ENCODE peak calls at places on chromosomes 5 and 9, in seven cellular contexts. One of them, this sample, is unnamed. For H3K27me3, the result is how much of the 10 kb centered on the place peaks cover.

GRCh38 chr5:170011751-170012150 is 31.5 kb upstream of the INSYN2B start:
- DNase-seq in IMR-90: no peak
- DNase-seq in kidney epithelial cell: no peak
- DNase-seq in cardiac muscle cell: no peak
- DNase-seq in left ventricle myocardium inferior: no peak
- DNase-seq in HCT116: no peak
- DNase-seq in ovary: no peak
- DNase-seq in this sample: no peak

GRCh38 chr9:24498632-24499031 is 47.1 kb downstream of the IZUMO3 start:
- DNase-seq in IMR-90: no peak
- DNase-seq in kidney epithelial cell: no peak
- DNase-seq in cardiac muscle cell: no peak
- DNase-seq in left ventricle myocardium inferior: no peak
- DNase-seq in HCT116: no peak
- DNase-seq in ovary: no peak
- DNase-seq in this sample: no peak

GRCh38 chr9:121718063-121718462 is 66.6 kb downstream of the DAB2IP start:
- DNase-seq in IMR-90: peak
- DNase-seq in kidney epithelial cell: no peak
- DNase-seq in cardiac muscle cell: peak
- DNase-seq in left ventricle myocardium inferior: peak
- DNase-seq in HCT116: no peak
- DNase-seq in ovary: peak
- DNase-seq in this sample: no peak

GRCh38 chr5:111530298-111530740 is 18.0 kb upstream of the STARD4 start:
- DNase-seq in IMR-90: peak
- DNase-seq in kidney epithelial cell: peak
- DNase-seq in cardiac muscle cell: no peak
- DNase-seq in left ventricle myocardium inferior: peak
- DNase-seq in HCT116: peak
- DNase-seq in ovary: no peak
- DNase-seq in this sample: peak

GRCh38 chr9:2267171-2267740 is 252.1 kb downstream of the SMARCA2 start:
- DNase-seq in IMR-90: no peak
- DNase-seq in kidney epithelial cell: no peak
- DNase-seq in cardiac muscle cell: peak
- DNase-seq in left ventricle myocardium inferior: peak
- DNase-seq in HCT116: no peak
- DNase-seq in ovary: peak
- DNase-seq in this sample: no peak

GRCh38 chr9:105932276-105932675 is 237.9 kb downstream of the TMEM38B start:
- DNase-seq in IMR-90: no peak
- DNase-seq in kidney epithelial cell: no peak
- DNase-seq in cardiac muscle cell: no peak
- DNase-seq in left ventricle myocardium inferior: no peak
- DNase-seq in HCT116: no peak
- DNase-seq in ovary: no peak
- DNase-seq in this sample: no peak

GRCh38 chr5:61578858-61579503 is 246.9 kb downstream of the ZSWIM6 start:
- DNase-seq in IMR-90: peak
- DNase-seq in kidney epithelial cell: no peak
- DNase-seq in cardiac muscle cell: no peak
- DNase-seq in left ventricle myocardium inferior: no peak
- DNase-seq in HCT116: no peak
- DNase-seq in ovary: no peak
- DNase-seq in this sample: no peak

GRCh38 chr5:108507631-108508030 is 125.7 kb upstream of the FBXL17 start:
- DNase-seq in IMR-90: no peak
- DNase-seq in kidney epithelial cell: no peak
- DNase-seq in cardiac muscle cell: no peak
- DNase-seq in left ventricle myocardium inferior: no peak
- DNase-seq in HCT116: no peak
- DNase-seq in ovary: no peak
- DNase-seq in this sample: no peak

DNA sequence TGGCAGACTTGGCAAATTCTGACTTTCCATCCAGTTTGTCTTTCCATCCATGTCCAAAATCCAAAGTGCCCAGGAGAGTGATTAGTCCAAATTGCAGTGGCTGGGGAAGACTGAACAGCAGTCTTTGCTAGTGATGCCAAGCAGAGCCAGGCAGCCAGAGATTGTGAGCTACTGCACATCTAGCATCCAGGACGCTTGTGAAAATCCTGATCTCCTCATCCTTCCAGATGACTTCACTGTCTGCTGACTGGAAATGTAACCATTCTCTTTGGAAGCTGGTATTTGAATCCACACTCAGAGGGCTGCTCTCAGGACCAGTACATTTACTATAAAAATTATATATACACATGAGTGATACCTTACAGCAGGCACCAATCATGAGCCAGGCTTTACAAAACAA is 49.6 kb downstream of the MACROH2A1 start:
- DNase-seq in IMR-90: no peak
- DNase-seq in kidney epithelial cell: no peak
- DNase-seq in cardiac muscle cell: no peak
- DNase-seq in left ventricle myocardium inferior: no peak
- DNase-seq in HCT116: no peak
- DNase-seq in ovary: no peak
- DNase-seq in this sample: no peak
- H3K27me3 ChIP-seq in IMR-90: under half
- H3K27me3 ChIP-seq in kidney epithelial cell: under half
- H3K27me3 ChIP-seq in cardiac muscle cell: under half
- H3K27me3 ChIP-seq in left ventricle myocardium inferior: under half
- H3K27me3 ChIP-seq in HCT116: under half
- H3K27me3 ChIP-seq in ovary: under half
- H3K27me3 ChIP-seq in this sample: under half

GRCh38 chr5:217860-218456 is at the start of the genes CCDC127 and SDHA:
- DNase-seq in IMR-90: peak
- DNase-seq in kidney epithelial cell: peak
- DNase-seq in cardiac muscle cell: peak
- DNase-seq in left ventricle myocardium inferior: peak
- DNase-seq in HCT116: peak
- DNase-seq in ovary: peak
- DNase-seq in this sample: peak
- TF ChIP-seq CTCF in IMR-90: peak
- TF ChIP-seq CTCF in kidney epithelial cell: peak
- TF ChIP-seq CTCF in cardiac muscle cell: peak
- TF ChIP-seq CTCF in left ventricle myocardium inferior: peak
- TF ChIP-seq CTCF in HCT116: peak
- TF ChIP-seq CTCF in ovary: no peak
- TF ChIP-seq CTCF in this sample: peak

DNA sequence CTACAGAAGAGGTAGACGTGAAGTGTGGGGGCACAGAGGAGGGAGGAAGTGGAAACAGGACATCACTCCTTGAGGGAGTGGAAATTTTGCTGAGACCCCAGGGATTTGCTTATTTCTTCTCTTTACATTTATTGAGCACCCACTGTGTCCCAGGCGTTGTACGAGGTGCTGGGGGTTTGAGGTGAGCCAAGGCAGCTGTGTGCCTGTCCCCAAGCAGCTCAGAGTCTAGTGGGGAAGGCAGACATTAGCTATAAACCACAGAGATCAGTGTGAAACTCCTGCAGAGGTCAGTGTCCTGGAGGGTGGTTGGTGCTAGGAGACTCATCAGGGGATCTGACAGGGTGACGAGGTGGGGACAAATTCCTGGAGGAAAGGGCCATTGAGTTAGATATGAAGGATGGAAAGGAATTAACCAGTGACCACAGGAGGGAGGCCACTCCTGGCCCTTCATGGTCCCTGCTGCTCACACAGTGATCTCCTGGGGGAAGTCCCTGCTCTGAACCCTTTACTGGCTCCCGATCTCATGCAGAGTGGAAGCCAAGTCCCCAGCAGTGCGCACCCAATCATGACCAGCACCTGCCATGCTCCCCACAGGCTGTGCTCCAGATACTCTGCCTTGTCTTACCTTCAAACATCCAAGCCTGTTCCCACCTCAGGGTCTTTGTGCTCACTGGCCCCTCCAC is 3.4 kb upstream of the CXCL14 start:
- DNase-seq in IMR-90: no peak
- DNase-seq in kidney epithelial cell: no peak
- DNase-seq in cardiac muscle cell: no peak
- DNase-seq in left ventricle myocardium inferior: no peak
- DNase-seq in HCT116: no peak
- DNase-seq in ovary: no peak
- DNase-seq in this sample: no peak
- H3K27me3 ChIP-seq in IMR-90: half or more
- H3K27me3 ChIP-seq in kidney epithelial cell: under half
- H3K27me3 ChIP-seq in cardiac muscle cell: under half
- H3K27me3 ChIP-seq in left ventricle myocardium inferior: half or more
- H3K27me3 ChIP-seq in HCT116: under half
- H3K27me3 ChIP-seq in ovary: under half
- H3K27me3 ChIP-seq in this sample: under half

DNA sequence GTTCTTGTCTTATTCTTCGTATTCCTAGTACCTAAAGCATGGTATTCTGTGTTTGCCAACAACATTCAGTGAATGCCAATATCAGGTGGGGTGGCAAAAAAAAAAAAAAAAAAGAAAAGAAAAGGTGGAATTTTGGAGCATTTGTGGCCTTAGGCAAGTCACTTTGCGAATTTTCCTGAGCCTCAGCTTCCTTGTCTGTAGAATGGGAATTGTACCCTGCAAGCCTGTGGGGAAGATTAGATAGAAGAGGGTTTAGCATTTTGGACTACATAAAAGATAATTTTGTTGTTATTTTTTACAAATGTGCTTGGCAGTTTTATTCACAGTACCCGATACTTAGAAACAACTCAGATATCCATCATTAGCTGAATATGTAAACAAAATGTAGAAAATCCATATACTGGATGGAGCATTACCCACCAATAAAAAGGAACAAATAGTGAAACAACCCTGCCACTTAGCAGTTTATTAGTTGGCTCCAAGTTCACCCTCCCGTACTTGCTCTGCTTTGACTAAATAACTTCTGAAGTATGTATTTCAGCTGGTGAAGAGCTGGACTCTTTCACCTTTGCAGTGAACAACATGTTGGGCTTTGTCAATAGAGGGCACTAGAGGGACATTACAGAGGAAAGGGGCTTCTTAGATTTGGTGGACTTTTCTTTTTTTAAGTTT is 13.6 kb downstream of the UBE2D2 start:
- DNase-seq in IMR-90: peak
- DNase-seq in kidney epithelial cell: no peak
- DNase-seq in cardiac muscle cell: peak
- DNase-seq in left ventricle myocardium inferior: no peak
- DNase-seq in HCT116: no peak
- DNase-seq in ovary: no peak
- DNase-seq in this sample: no peak
- TF ChIP-seq CTCF in IMR-90: peak
- TF ChIP-seq CTCF in kidney epithelial cell: peak
- TF ChIP-seq CTCF in cardiac muscle cell: peak
- TF ChIP-seq CTCF in left ventricle myocardium inferior: peak
- TF ChIP-seq CTCF in HCT116: peak
- TF ChIP-seq CTCF in ovary: no peak
- TF ChIP-seq CTCF in this sample: peak

DNA sequence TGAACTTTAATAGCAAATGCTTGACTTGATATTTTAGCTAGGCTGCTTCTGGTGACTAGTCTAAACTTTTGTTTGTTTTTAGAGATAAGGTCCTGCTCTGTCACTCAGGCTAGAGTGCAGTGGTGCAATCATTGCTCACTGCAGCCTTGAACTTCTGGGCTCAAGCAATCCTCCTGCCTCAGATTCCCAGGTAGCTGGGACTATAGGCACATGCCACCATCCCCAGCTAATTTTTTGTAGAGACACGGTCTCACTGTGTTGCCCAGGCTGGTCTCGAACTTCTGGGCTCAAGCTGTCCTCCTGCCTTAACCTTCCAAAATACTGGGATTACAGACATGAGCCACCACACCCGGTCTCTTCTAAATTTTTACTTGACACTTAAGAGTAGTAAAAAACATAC is 20.7 kb downstream of the CDC37L1 start:
- DNase-seq in IMR-90: peak
- DNase-seq in kidney epithelial cell: no peak
- DNase-seq in cardiac muscle cell: no peak
- DNase-seq in left ventricle myocardium inferior: no peak
- DNase-seq in HCT116: no peak
- DNase-seq in ovary: no peak
- DNase-seq in this sample: peak
- H3K27me3 ChIP-seq in IMR-90: under half
- H3K27me3 ChIP-seq in kidney epithelial cell: under half
- H3K27me3 ChIP-seq in cardiac muscle cell: under half
- H3K27me3 ChIP-seq in left ventricle myocardium inferior: under half
- H3K27me3 ChIP-seq in HCT116: under half
- H3K27me3 ChIP-seq in ovary: under half
- H3K27me3 ChIP-seq in this sample: under half

GRCh38 chr5:7686794-7687193 is 164.1 kb downstream of the CFAP90 start:
- DNase-seq in IMR-90: no peak
- DNase-seq in kidney epithelial cell: no peak
- DNase-seq in cardiac muscle cell: no peak
- DNase-seq in left ventricle myocardium inferior: no peak
- DNase-seq in HCT116: no peak
- DNase-seq in ovary: no peak
- DNase-seq in this sample: no peak
- TF ChIP-seq CTCF in IMR-90: no peak
- TF ChIP-seq CTCF in kidney epithelial cell: no peak
- TF ChIP-seq CTCF in cardiac muscle cell: no peak
- TF ChIP-seq CTCF in left ventricle myocardium inferior: no peak
- TF ChIP-seq CTCF in HCT116: no peak
- TF ChIP-seq CTCF in ovary: no peak
- TF ChIP-seq CTCF in this sample: no peak

GRCh38 chr5:73295447-73295846 is 122.5 kb downstream of the TMEM174 start:
- DNase-seq in IMR-90: no peak
- DNase-seq in kidney epithelial cell: no peak
- DNase-seq in cardiac muscle cell: no peak
- DNase-seq in left ventricle myocardium inferior: no peak
- DNase-seq in HCT116: no peak
- DNase-seq in ovary: no peak
- DNase-seq in this sample: no peak

GRCh38 chr5:73298251-73299016 is 125.4 kb downstream of the TMEM174 start:
- DNase-seq in IMR-90: peak
- DNase-seq in kidney epithelial cell: no peak
- DNase-seq in cardiac muscle cell: no peak
- DNase-seq in left ventricle myocardium inferior: no peak
- DNase-seq in HCT116: no peak
- DNase-seq in ovary: no peak
- DNase-seq in this sample: no peak

GRCh38 chr5:73297430-73297829 is 124.4 kb downstream of the TMEM174 start:
- DNase-seq in IMR-90: no peak
- DNase-seq in kidney epithelial cell: no peak
- DNase-seq in cardiac muscle cell: no peak
- DNase-seq in left ventricle myocardium inferior: no peak
- DNase-seq in HCT116: no peak
- DNase-seq in ovary: no peak
- DNase-seq in this sample: no peak

GRCh38 chr5:73299017-73299630 is 126.1 kb downstream of the TMEM174 start:
- DNase-seq in IMR-90: no peak
- DNase-seq in kidney epithelial cell: no peak
- DNase-seq in cardiac muscle cell: peak
- DNase-seq in left ventricle myocardium inferior: no peak
- DNase-seq in HCT116: no peak
- DNase-seq in ovary: no peak
- DNase-seq in this sample: no peak

DNA sequence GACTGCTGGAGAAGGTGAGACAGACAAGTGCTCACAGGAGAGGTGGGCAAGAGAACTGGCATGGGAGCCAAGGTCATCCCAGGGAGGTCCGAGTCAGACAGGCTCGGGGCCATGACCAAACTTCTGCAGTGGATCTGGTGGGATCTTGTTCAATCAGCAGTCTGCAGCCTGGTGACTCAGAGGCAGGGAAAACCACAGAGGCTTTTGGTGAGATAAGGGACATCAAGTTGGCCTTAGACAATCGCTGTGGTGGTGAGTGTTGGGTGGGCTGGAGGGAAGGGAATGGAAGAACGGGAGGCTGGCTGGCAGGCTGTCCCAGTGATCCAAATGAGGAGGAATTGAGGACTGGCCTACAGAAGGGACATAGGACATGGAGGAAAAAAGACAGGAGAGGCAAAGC is 123.8 kb downstream of the TMEM174 start:
- DNase-seq in IMR-90: peak
- DNase-seq in kidney epithelial cell: no peak
- DNase-seq in cardiac muscle cell: no peak
- DNase-seq in left ventricle myocardium inferior: no peak
- DNase-seq in HCT116: no peak
- DNase-seq in ovary: no peak
- DNase-seq in this sample: peak
- H3K27me3 ChIP-seq in IMR-90: under half
- H3K27me3 ChIP-seq in kidney epithelial cell: under half
- H3K27me3 ChIP-seq in cardiac muscle cell: half or more
- H3K27me3 ChIP-seq in left ventricle myocardium inferior: half or more
- H3K27me3 ChIP-seq in HCT116: under half
- H3K27me3 ChIP-seq in ovary: under half
- H3K27me3 ChIP-seq in this sample: under half

This sample was measured in brain microvascular endothelial cell.